ENCODE peak calls at places on chromosomes 3 and 15, in seven cellular contexts. B, H, V, K, O, U and Y are unnamed samples.

GRCh38 chr3:160454995-160455394 is 5.4 kb upstream of the TRIM59 start:
- DNase-seq in B (no peak), H (no peak), V (no peak), K (no peak), O (no peak), U (no peak), Y (no peak)

GRCh38 chr3:79016587-79017380 is 751.0 kb downstream of the ROBO1 start:
- DNase-seq in B (peak), H (peak), V (no peak), K (no peak), O (no peak), U (no peak), Y (no peak)

GRCh38 chr3:137946341-137946973 is 63.5 kb upstream of the CLDN18 start:
- DNase-seq in B (peak), H (peak), V (peak), K (peak), O (peak), U (peak), Y (peak)

GRCh38 chr3:11199902-11200678 is 45.8 kb downstream of the HRH1 start:
- DNase-seq in B (peak), H (no peak), V (no peak), K (no peak), O (no peak), U (no peak), Y (no peak)

GRCh38 chr3:150365132-150365604 is 42.9 kb upstream of the TSC22D2 start:
- DNase-seq in B (peak), H (peak), V (no peak), K (no peak), O (peak), U (no peak), Y (peak)

GRCh38 chr3:113354307-113354706 is 87.0 kb downstream of the CFAP44 start:
- DNase-seq in B (peak), H (peak), V (no peak), K (no peak), O (peak), U (no peak), Y (peak)

GRCh38 chr15:73286356-73286755 is 82.4 kb downstream of the HCN4 start:
- DNase-seq in B (peak), H (no peak), V (no peak), K (no peak), O (no peak), U (no peak), Y (no peak)

GRCh38 chr3:117104381-117104780 is 394.8 kb downstream of the TUSC7 start:
- DNase-seq in B (peak), H (no peak), V (no peak), K (no peak), O (no peak), U (no peak), Y (no peak)

GRCh38 chr3:72242326-72242725 is 457.4 kb upstream of the PROK2 start:
- DNase-seq in B (no peak), H (no peak), V (no peak), K (no peak), O (no peak), U (no peak), Y (no peak)

GRCh38 chr15:57227181-57227580 is 149.1 kb upstream of the CGNL1 start:
- DNase-seq in B (no peak), H (no peak), V (no peak), K (no peak), O (no peak), U (no peak), Y (no peak)

GRCh38 chr3:179929091-179929529 is 107.6 kb downstream of the PEX5L start:
- DNase-seq in B (peak), H (peak), V (no peak), K (peak), O (peak), U (peak), Y (peak)

GRCh38 chr15:99565281-99566156 is at the start of gene MEF2A:
- DNase-seq in B (peak), H (peak), V (peak), K (peak), O (peak), U (peak), Y (peak)

GRCh38 chr15:44550256-44550655 is 13.3 kb downstream of the EIF3J start:
- DNase-seq in B (peak), H (no peak), V (no peak), K (peak), O (peak), U (no peak), Y (peak)